ENCODE peak calls at places on chromosomes 5 and 9, in eight cellular contexts. One of them, this sample, is unnamed.

GRCh38 chr5:53877243-53877642 is 316.8 kb downstream of the NDUFS4 start:
- DNase-seq in NCI-H1105: no peak
- DNase-seq in HEK293T: no peak
- DNase-seq in A172: peak; percentile 39
- DNase-seq in T-helper 9 cell: no peak
- DNase-seq in T-cell: no peak
- DNase-seq in NB4: no peak
- DNase-seq in neuronal stem cell: no peak
- DNase-seq in this sample: no peak

GRCh38 chr9:134858051-134858841 is 22.4 kb upstream of the FCN2 start:
- DNase-seq in T-helper 9 cell: no peak
- DNase-seq in A172: peak; percentile 92
- DNase-seq in T-cell: no peak
- DNase-seq in HEK293T: no peak
- DNase-seq in neuronal stem cell: no peak
- DNase-seq in NCI-H1105: no peak
- DNase-seq in NB4: no peak
- DNase-seq in this sample: no peak

GRCh38 chr5:167812871-167813270 is 478.6 kb upstream of the WWC1 start:
- DNase-seq in A172: no peak
- DNase-seq in NB4: no peak
- DNase-seq in T-cell: no peak
- DNase-seq in T-helper 9 cell: no peak
- DNase-seq in HEK293T: no peak
- DNase-seq in neuronal stem cell: no peak
- DNase-seq in NCI-H1105: no peak
- DNase-seq in this sample: no peak

GRCh38 chr5:149015561-149015960 is 47.3 kb downstream of the SH3TC2 start:
- DNase-seq in A172: peak; percentile 27
- DNase-seq in HEK293T: no peak
- DNase-seq in T-helper 9 cell: no peak
- DNase-seq in NCI-H1105: no peak
- DNase-seq in T-cell: no peak
- DNase-seq in neuronal stem cell: no peak
- DNase-seq in NB4: no peak
- DNase-seq in this sample: no peak

GRCh38 chr9:109907400-109907799 is 127.4 kb downstream of the PALM2AKAP2 start:
- DNase-seq in A172: no peak
- DNase-seq in NB4: no peak
- DNase-seq in HEK293T: no peak
- DNase-seq in NCI-H1105: no peak
- DNase-seq in T-helper 9 cell: no peak
- DNase-seq in neuronal stem cell: no peak
- DNase-seq in T-cell: no peak
- DNase-seq in this sample: no peak

GRCh38 chr9:111348821-111349271 is 18.8 kb upstream of the OR2K2 start:
- DNase-seq in NCI-H1105: no peak
- DNase-seq in neuronal stem cell: no peak
- DNase-seq in T-cell: no peak
- DNase-seq in NB4: no peak
- DNase-seq in HEK293T: no peak
- DNase-seq in A172: no peak
- DNase-seq in T-helper 9 cell: no peak
- DNase-seq in this sample: no peak

GRCh38 chr5:2310946-2311345 is 428.2 kb upstream of the IRX4 start:
- DNase-seq in NB4: no peak
- DNase-seq in HEK293T: no peak
- DNase-seq in A172: no peak
- DNase-seq in T-cell: no peak
- DNase-seq in neuronal stem cell: no peak
- DNase-seq in T-helper 9 cell: no peak
- DNase-seq in NCI-H1105: no peak
- DNase-seq in this sample: no peak

GRCh38 chr5:93163010-93163663 is 417.9 kb downstream of the NR2F1-AS1 start:
- DNase-seq in neuronal stem cell: no peak
- DNase-seq in NCI-H1105: no peak
- DNase-seq in T-cell: no peak
- DNase-seq in HEK293T: no peak
- DNase-seq in NB4: no peak
- DNase-seq in T-helper 9 cell: no peak
- DNase-seq in A172: peak; percentile 74
- DNase-seq in this sample: no peak

GRCh38 chr5:100828071-100828689 is 74.9 kb downstream of the ST8SIA4 start:
- DNase-seq in NCI-H1105: no peak
- DNase-seq in NB4: peak; percentile 46
- DNase-seq in HEK293T: no peak
- DNase-seq in neuronal stem cell: no peak
- DNase-seq in T-helper 9 cell: no peak
- DNase-seq in T-cell: no peak
- DNase-seq in A172: no peak
- DNase-seq in this sample: peak; percentile 78

This sample was measured in Karpas-422.